ENCODE peak calls at places on chromosomes 6 and 20, in six cellular contexts. One of them, this sample, is unnamed.

GRCh38 chr6:14321992-14322772 is 204.6 kb downstream of the CD83 start:
- DNase-seq in midbrain: no peak
- DNase-seq in AML-193: no peak
- DNase-seq in SJCRH30: no peak
- DNase-seq in Daoy: no peak
- DNase-seq in RPMI7951: peak; percentile 17
- DNase-seq in this sample: no peak

GRCh38 chr6:2529217-2529719 is 221.5 kb downstream of the MYLK4 start:
- DNase-seq in Daoy: peak; percentile 17
- DNase-seq in RPMI7951: peak; percentile 55
- DNase-seq in AML-193: no peak
- DNase-seq in midbrain: no peak
- DNase-seq in SJCRH30: no peak
- DNase-seq in this sample: no peak

GRCh38 chr20:7742479-7742878 is 197.8 kb downstream of the HAO1 start:
- DNase-seq in AML-193: no peak
- DNase-seq in SJCRH30: peak; percentile 46
- DNase-seq in RPMI7951: peak; percentile 53
- DNase-seq in Daoy: no peak
- DNase-seq in midbrain: no peak
- DNase-seq in this sample: no peak

GRCh38 chr20:20462185-20462584 is 94.3 kb downstream of the INSM1 start:
- DNase-seq in AML-193: no peak
- DNase-seq in midbrain: no peak
- DNase-seq in RPMI7951: no peak
- DNase-seq in SJCRH30: no peak
- DNase-seq in Daoy: no peak
- DNase-seq in this sample: no peak

GRCh38 chr6:170205534-170206316 is 85.2 kb downstream of the DLL1 start:
- DNase-seq in RPMI7951: no peak
- DNase-seq in SJCRH30: no peak
- DNase-seq in AML-193: no peak
- DNase-seq in midbrain: no peak
- DNase-seq in Daoy: no peak
- DNase-seq in this sample: no peak

GRCh38 chr6:53962631-53963030 is 148.6 kb upstream of the MLIP start:
- DNase-seq in AML-193: no peak
- DNase-seq in midbrain: no peak
- DNase-seq in RPMI7951: no peak
- DNase-seq in Daoy: no peak
- DNase-seq in SJCRH30: no peak
- DNase-seq in this sample: no peak

GRCh38 chr6:53300656-53301551 is 47.8 kb downstream of the ELOVL5 start:
- DNase-seq in AML-193: no peak
- DNase-seq in SJCRH30: peak; percentile 62
- DNase-seq in Daoy: peak; percentile 91
- DNase-seq in RPMI7951: peak; percentile 86
- DNase-seq in midbrain: peak; percentile 68
- DNase-seq in this sample: no peak

GRCh38 chr20:18611492-18611891 is 23.6 kb downstream of the DTD1 start:
- DNase-seq in Daoy: no peak
- DNase-seq in AML-193: no peak
- DNase-seq in SJCRH30: no peak
- DNase-seq in RPMI7951: no peak
- DNase-seq in midbrain: no peak
- DNase-seq in this sample: no peak

GRCh38 chr6:111738156-111738555 is 132.5 kb upstream of the TRAF3IP2 start:
- DNase-seq in midbrain: no peak
- DNase-seq in AML-193: no peak
- DNase-seq in RPMI7951: no peak
- DNase-seq in SJCRH30: no peak
- DNase-seq in Daoy: no peak
- DNase-seq in this sample: no peak

GRCh38 chr6:137342607-137343186 is 123.5 kb upstream of the IFNGR1 start:
- DNase-seq in AML-193: peak; percentile 20
- DNase-seq in Daoy: peak; percentile 19
- DNase-seq in RPMI7951: no peak
- DNase-seq in SJCRH30: peak; percentile 17
- DNase-seq in midbrain: peak; percentile 51
- DNase-seq in this sample: no peak

GRCh38 chr6:21469213-21469612 is 124.3 kb upstream of the SOX4 start:
- DNase-seq in Daoy: no peak
- DNase-seq in AML-193: no peak
- DNase-seq in SJCRH30: no peak
- DNase-seq in midbrain: no peak
- DNase-seq in RPMI7951: no peak
- DNase-seq in this sample: no peak

GRCh38 chr20:24951536-24952047 is 2.5 kb downstream of the CST7 start:
- DNase-seq in AML-193: peak; percentile 89
- DNase-seq in midbrain: no peak
- DNase-seq in Daoy: no peak
- DNase-seq in RPMI7951: no peak
- DNase-seq in SJCRH30: no peak
- DNase-seq in this sample: no peak

This sample was measured in neuronal stem cell.